ENCODE peak calls at places on chromosomes 3 and 15, in ten cellular contexts. B is stimulated activated CD4-positive, alpha-beta T cell treated with anti-CD3 and anti-CD28 coated beads, Interleukin-12 subunit alpha, Interleukin-12 subunit beta, amount 100 ng/mL, for 24 hours; A is amniotic epithelial cell; I is ELR; Z is activated T-helper 1 cell treated with Interleukin-2 at 50 U/mL for 16 hours; K is Right ventricle myocardium superior; T is AG10803; L is T-helper 2 cell; H is activated T-cell treated with anti-CD3 and anti-CD28 coated beads for 1 hour; S is uterus. F is an unnamed sample.

GRCh38 chr3:152236741-152237140 is 32.0 kb upstream of the MBNL1 start:
- DNase-seq in Z (no peak), L (no peak), T (peak), B (no peak), K (no peak), H (no peak), I (peak), S (no peak), A (no peak), F (no peak)

GRCh38 chr15:31111091-31111647 is 9.6 kb upstream of the TRPM1 start:
- DNase-seq in L (no peak), B (no peak), S (no peak), Z (no peak), T (peak), A (no peak), H (no peak), K (no peak), I (no peak), F (no peak)

GRCh38 chr3:54193093-54193492 is 70.7 kb downstream of the CACNA2D3 start:
- DNase-seq in T (no peak), H (no peak), L (no peak), I (no peak), K (no peak), Z (no peak), B (no peak), A (no peak), S (no peak), F (no peak)

GRCh38 chr3:101383156-101383575 is 62.8 kb upstream of the IMPG2 start:
- DNase-seq in S (peak), K (no peak), A (peak), H (no peak), B (no peak), I (no peak), T (peak), L (no peak), Z (no peak), F (no peak)

GRCh38 chr15:60004019-60004845 is at the start of gene FOXB1:
- DNase-seq in Z (no peak), H (no peak), K (no peak), A (no peak), I (no peak), B (no peak), L (no peak), T (no peak), S (no peak), F (peak)

GRCh38 chr15:61327019-61327631 is 98.0 kb upstream of the RORA start:
- DNase-seq in S (no peak), L (no peak), I (peak), B (no peak), K (peak), H (no peak), Z (no peak), A (no peak), T (no peak), F (no peak)

GRCh38 chr15:41465822-41466421 is 27.8 kb upstream of the ITPKA start:
- DNase-seq in S (no peak), K (no peak), Z (no peak), I (peak), B (no peak), L (no peak), H (no peak), A (peak), T (peak), F (no peak)

GRCh38 chr3:124084398-124084881 is 92.5 kb upstream of the ROPN1 start:
- DNase-seq in I (no peak), T (peak), K (no peak), L (no peak), B (no peak), A (no peak), Z (no peak), S (no peak), H (no peak), F (no peak)

GRCh38 chr3:103690536-103690935 is 1255.7 kb downstream of the ZPLD1 start:
- DNase-seq in L (no peak), T (no peak), I (no peak), K (no peak), S (no peak), Z (no peak), A (no peak), H (no peak), B (no peak), F (no peak)

GRCh38 chr3:48672522-48672921 is 9.8 kb upstream of the CELSR3 start:
- DNase-seq in I (no peak), B (no peak), K (no peak), Z (no peak), L (no peak), S (no peak), H (no peak), A (no peak), T (no peak), F (no peak)

GRCh38 chr3:41684802-41685740 is 276.8 kb downstream of the ULK4 start:
- DNase-seq in B (no peak), K (no peak), H (no peak), A (peak), Z (no peak), I (no peak), T (peak), S (no peak), L (no peak), F (no peak)

GRCh38 chr15:84979651-84980050 is 2.0 kb upstream of the PDE8A start:
- DNase-seq in H (no peak), A (no peak), L (no peak), T (no peak), B (no peak), S (no peak), I (no peak), K (peak), Z (no peak), F (no peak)

GRCh38 chr3:127803619-127804018 is 18.7 kb downstream of the MGLL start:
- DNase-seq in T (peak), L (no peak), H (no peak), B (no peak), Z (no peak), A (peak), I (peak), K (no peak), S (no peak), F (no peak)

GRCh38 chr3:126101521-126101982 is 17.6 kb upstream of the SLC41A3 start:
- DNase-seq in K (no peak), Z (no peak), B (no peak), S (no peak), I (no peak), A (no peak), T (no peak), H (no peak), L (no peak), F (no peak)